ENCODE peak calls at places on chromosomes 7 and 10, in five cellular contexts. T, P, J, H and Y are unnamed samples. For H3K4me1 and H3K36me3, the result is how much of the 10 kb centered on the place peaks cover.

GRCh38 chr7:32030904-32031692 is 39.1 kb downstream of the PDE1C start:
- DNase-seq in T (no peak), P (no peak), J (no peak), H (no peak), Y (no peak)

GRCh38 chr7:132242192-132242812 is 334.0 kb downstream of the PLXNA4 start:
- DNase-seq in T (no peak), P (no peak), J (no peak), H (no peak), Y (no peak)

GRCh38 chr7:153022796-153023592 is 263.4 kb downstream of the ACTR3B start:
- DNase-seq in T (no peak), P (no peak), J (no peak), H (no peak), Y (no peak)

GRCh38 chr10:120684211-120684610 is 167.0 kb upstream of the WDR11 start:
- DNase-seq in T (no peak), P (no peak), J (no peak), H (no peak), Y (no peak)

GRCh38 chr10:77913090-77913489 is 13.5 kb downstream of the DLG5 start:
- DNase-seq in T (no peak), P (no peak), J (no peak), H (no peak), Y (no peak)

GRCh38 chr7:157372300-157373232 is 35.8 kb downstream of the DNAJB6 start:
- DNase-seq in T (no peak), P (no peak), J (no peak), H (no peak), Y (no peak)

GRCh38 chr7:76063525-76063924 is 15.6 kb downstream of the MDH2 start:
- DNase-seq in T (peak), P (no peak), J (no peak), H (no peak), Y (no peak)

GRCh38 chr7:107920048-107920772 is 29.2 kb downstream of the DLD start:
- DNase-seq in T (no peak), P (no peak), J (no peak), H (peak), Y (no peak)

GRCh38 chr7:119472398-119473038 is 800.5 kb upstream of the KCND2 start:
- DNase-seq in T (peak), P (no peak), J (no peak), H (no peak), Y (no peak)

GRCh38 chr10:3391657-3392056 is 219.1 kb upstream of the PITRM1 start:
- DNase-seq in T (no peak), P (no peak), J (no peak), H (no peak), Y (no peak)

GRCh38 chr7:2613926-2614613 is 17.7 kb upstream of the TTYH3 start:
- DNase-seq in T (no peak), P (no peak), J (no peak), H (peak), Y (peak)

GRCh38 chr10:43151371-43151770 is 13.1 kb downstream of the CSGALNACT2 start:
- DNase-seq in T (no peak), P (no peak), J (no peak), H (no peak), Y (no peak)

GRCh38 chr10:89095701-89096391 is 105.2 kb downstream of the FAS start:
- DNase-seq in T (no peak), P (no peak), J (no peak), H (no peak), Y (no peak)

GRCh38 chr7:35849158-35849831 is 48.4 kb downstream of the SEPTIN7 start:
- DNase-seq in T (no peak), P (no peak), J (no peak), H (no peak), Y (no peak)

GRCh38 chr10:555682-556350 is 133.7 kb downstream of the DIP2C start:
- DNase-seq in T (no peak), P (no peak), J (no peak), H (no peak), Y (no peak)
- H3K4me1 ChIP-seq in T (under half), P (under half), J (under half), H (under half), Y (under half)

GRCh38 chr7:102975854-102976253 is 63.1 kb downstream of the LRRC17 start:
- DNase-seq in T (no peak), P (no peak), J (no peak), H (no peak), Y (no peak)

GRCh38 chr7:102979670-102980069 is 66.9 kb downstream of the LRRC17 start:
- DNase-seq in T (no peak), P (no peak), J (no peak), H (no peak), Y (no peak)

GRCh38 chr7:102976493-102976892 is 63.7 kb downstream of the LRRC17 start:
- DNase-seq in T (no peak), P (no peak), J (no peak), H (no peak), Y (no peak)

GRCh38 chr7:102981451-102981850 is 68.7 kb downstream of the LRRC17 start:
- DNase-seq in T (no peak), P (no peak), J (no peak), H (no peak), Y (no peak)

GRCh38 chr7:102978280-102978679 is 65.5 kb downstream of the LRRC17 start:
- DNase-seq in T (no peak), P (no peak), J (no peak), H (peak), Y (no peak)
- H3K36me3 ChIP-seq in T (under half), P (under half), J (under half), H (under half), Y (under half)

GRCh38 chr10:34180749-34181148 is 634.3 kb downstream of the PARD3 start:
- DNase-seq in T (no peak), P (no peak), J (no peak), H (no peak), Y (no peak)

GRCh38 chr10:34178756-34179155 is 636.3 kb downstream of the PARD3 start:
- DNase-seq in T (no peak), P (no peak), J (no peak), H (no peak), Y (no peak)

GRCh38 chr10:34179280-34179679 is 635.8 kb downstream of the PARD3 start:
- DNase-seq in T (no peak), P (no peak), J (no peak), H (no peak), Y (no peak)

GRCh38 chr10:34183397-34183796 is 631.7 kb downstream of the PARD3 start:
- DNase-seq in T (no peak), P (no peak), J (no peak), H (no peak), Y (no peak)

GRCh38 chr10:34181545-34182300 is 633.4 kb downstream of the PARD3 start:
- DNase-seq in T (no peak), P (no peak), J (no peak), H (peak), Y (no peak)
- H3K4me1 ChIP-seq in T (under half), P (under half), J (under half), H (under half), Y (under half)

DNA sequence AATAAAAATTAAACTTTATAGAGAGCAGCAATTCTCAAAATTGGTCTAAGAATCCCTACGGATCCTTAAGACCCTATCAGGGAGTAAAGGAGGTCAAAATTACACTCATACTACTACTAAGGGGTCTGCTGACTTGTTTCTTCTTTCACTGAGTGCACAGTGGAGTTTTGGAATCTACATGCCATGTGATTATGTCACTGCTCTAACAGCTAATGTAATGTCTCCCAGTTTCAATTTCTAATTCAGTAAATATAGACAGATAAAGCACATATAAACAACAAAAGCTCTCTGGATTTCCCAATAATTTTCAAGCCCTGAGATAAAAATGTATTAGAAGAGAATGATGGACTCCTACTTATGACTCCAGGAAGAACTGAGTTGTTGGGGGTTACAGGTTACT is 74.6 kb downstream of the WAPL start:
- DNase-seq in T (no peak), P (no peak), J (no peak), H (peak), Y (no peak)
- H3K36me3 ChIP-seq in T (under half), P (half or more), J (half or more), H (under half), Y (half or more)

GRCh38 chr7:74581916-74582440 is 75.5 kb upstream of the GTF2I start:
- DNase-seq in T (no peak), P (no peak), J (no peak), H (no peak), Y (no peak)
- H3K4me1 ChIP-seq in T (under half), P (under half), J (under half), H (under half), Y (under half)

GRCh38 chr10:125132331-125132730 is 28.0 kb downstream of the CTBP2 start:
- DNase-seq in T (no peak), P (no peak), J (no peak), H (no peak), Y (no peak)

GRCh38 chr10:125128397-125129075 is 31.8 kb downstream of the CTBP2 start:
- DNase-seq in T (no peak), P (no peak), J (no peak), H (peak), Y (no peak)

GRCh38 chr10:125130260-125130659 is 30.1 kb downstream of the CTBP2 start:
- DNase-seq in T (no peak), P (no peak), J (no peak), H (no peak), Y (no peak)

GRCh38 chr10:125129076-125129458 is 31.3 kb downstream of the CTBP2 start:
- DNase-seq in T (no peak), P (no peak), J (no peak), H (no peak), Y (no peak)

GRCh38 chr10:125130886-125131285 is 29.5 kb downstream of the CTBP2 start:
- DNase-seq in T (no peak), P (no peak), J (no peak), H (no peak), Y (no peak)
- H3K36me3 ChIP-seq in T (under half), P (under half), J (under half), H (under half), Y (under half)

DNA sequence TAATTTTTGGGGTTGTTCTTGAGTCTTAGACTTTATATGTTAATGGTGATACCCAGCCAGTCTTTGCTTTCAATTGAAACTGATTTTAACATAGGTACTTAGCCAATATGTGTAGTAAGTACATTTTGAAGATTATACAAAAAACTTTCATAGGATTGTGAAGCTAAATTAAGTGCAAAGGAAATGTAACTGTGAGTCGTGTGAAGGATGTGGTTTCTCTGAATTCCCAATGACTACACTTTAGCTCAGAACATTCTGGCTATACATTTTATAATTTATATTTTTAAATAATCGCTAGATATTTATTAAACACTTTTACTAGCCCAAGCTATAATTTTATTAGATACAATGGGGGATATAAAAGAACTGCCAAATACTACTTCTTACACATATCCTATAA is 359.3 kb downstream of the PCLO start:
- DNase-seq in T (no peak), P (no peak), J (no peak), H (peak), Y (no peak)
- H3K4me1 ChIP-seq in T (under half), P (under half), J (under half), H (under half), Y (under half)